ENCODE peak calls at places on chromosomes 12 and 14, in four cellular contexts. One of them, this sample, is unnamed.

GRCh38 chr14:60396718-60397343 is 89.0 kb downstream of the C14orf39 start:
- DNase-seq in transverse colon: no peak
- DNase-seq in breast epithelium: no peak
- DNase-seq in HepG2: no peak
- DNase-seq in this sample: no peak

GRCh38 chr12:93805736-93806141 is 128.6 kb downstream of the CRADD start:
- DNase-seq in HepG2: no peak
- DNase-seq in transverse colon: no peak
- DNase-seq in breast epithelium: no peak
- DNase-seq in this sample: no peak

GRCh38 chr14:79732911-79733310 is 478.4 kb downstream of the DIO2 start:
- DNase-seq in HepG2: no peak
- DNase-seq in breast epithelium: no peak
- DNase-seq in transverse colon: no peak
- DNase-seq in this sample: no peak

GRCh38 chr12:19030603-19031002 is 98.9 kb upstream of the PLEKHA5 start:
- DNase-seq in HepG2: no peak
- DNase-seq in breast epithelium: no peak
- DNase-seq in transverse colon: no peak
- DNase-seq in this sample: no peak

GRCh38 chr14:61365667-61366194 is 44.4 kb downstream of the PRKCH start:
- DNase-seq in breast epithelium: no peak
- DNase-seq in HepG2: no peak
- DNase-seq in transverse colon: no peak
- DNase-seq in this sample: no peak

GRCh38 chr12:131074221-131075083 is 120.7 kb downstream of the ADGRD1 start:
- DNase-seq in HepG2: no peak
- DNase-seq in breast epithelium: no peak
- DNase-seq in transverse colon: no peak
- DNase-seq in this sample: peak

GRCh38 chr14:90721619-90722305 is 94.5 kb downstream of the TTC7B start:
- DNase-seq in breast epithelium: no peak
- DNase-seq in HepG2: no peak
- DNase-seq in transverse colon: no peak
- DNase-seq in this sample: no peak

GRCh38 chr12:47586952-47587669 is 118.7 kb downstream of the RPAP3 start:
- DNase-seq in HepG2: no peak
- DNase-seq in transverse colon: no peak
- DNase-seq in breast epithelium: no peak
- DNase-seq in this sample: peak

GRCh38 chr12:130137141-130138018 is 24.9 kb upstream of the FZD10 start:
- DNase-seq in breast epithelium: no peak
- DNase-seq in transverse colon: no peak
- DNase-seq in HepG2: no peak
- DNase-seq in this sample: no peak

GRCh38 chr14:93102141-93102540 is 13.6 kb downstream of the ITPK1 start:
- DNase-seq in HepG2: no peak
- DNase-seq in transverse colon: no peak
- DNase-seq in breast epithelium: no peak
- DNase-seq in this sample: no peak

GRCh38 chr12:49325606-49326005 is 2.6 kb downstream of the TROAP start:
- DNase-seq in HepG2: no peak
- DNase-seq in breast epithelium: peak
- DNase-seq in transverse colon: no peak
- DNase-seq in this sample: peak

GRCh38 chr14:63435838-63436237 is 107.3 kb downstream of the PPP2R5E start:
- DNase-seq in breast epithelium: no peak
- DNase-seq in transverse colon: peak
- DNase-seq in HepG2: peak
- DNase-seq in this sample: peak

GRCh38 chr12:67088401-67089118 is 180.6 kb upstream of the CAND1 start:
- DNase-seq in breast epithelium: no peak
- DNase-seq in transverse colon: no peak
- DNase-seq in HepG2: peak
- DNase-seq in this sample: no peak

GRCh38 chr12:98699568-98699967 is 54.5 kb downstream of the APAF1 start:
- DNase-seq in transverse colon: no peak
- DNase-seq in breast epithelium: no peak
- DNase-seq in HepG2: no peak
- DNase-seq in this sample: no peak

GRCh38 chr12:62724947-62725447 is 210.0 kb downstream of the PPM1H start:
- DNase-seq in transverse colon: peak
- DNase-seq in HepG2: peak
- DNase-seq in breast epithelium: no peak
- DNase-seq in this sample: no peak

GRCh38 chr14:101683365-101683764 is 78.1 kb upstream of the PPP2R5C start:
- DNase-seq in breast epithelium: no peak
- DNase-seq in HepG2: no peak
- DNase-seq in transverse colon: no peak
- DNase-seq in this sample: no peak

GRCh38 chr12:26773313-26774104 is 59.5 kb downstream of the ITPR2 start:
- DNase-seq in HepG2: no peak
- DNase-seq in transverse colon: no peak
- DNase-seq in breast epithelium: no peak
- DNase-seq in this sample: no peak

GRCh38 chr14:80549141-80549540 is 337.8 kb upstream of the DIO2 start:
- DNase-seq in HepG2: no peak
- DNase-seq in breast epithelium: no peak
- DNase-seq in transverse colon: no peak
- DNase-seq in this sample: no peak

GRCh38 chr12:5803532-5803931 is 141.5 kb downstream of the ANO2 start:
- DNase-seq in HepG2: no peak
- DNase-seq in transverse colon: no peak
- DNase-seq in breast epithelium: no peak
- DNase-seq in this sample: no peak

GRCh38 chr14:101738921-101739320 is 22.6 kb upstream of the PPP2R5C start:
- DNase-seq in transverse colon: no peak
- DNase-seq in breast epithelium: no peak
- DNase-seq in HepG2: no peak
- DNase-seq in this sample: no peak

GRCh38 chr12:68310370-68310769 is 21.8 kb downstream of the MDM1 start:
- DNase-seq in HepG2: no peak
- DNase-seq in transverse colon: no peak
- DNase-seq in breast epithelium: no peak
- DNase-seq in this sample: no peak

GRCh38 chr14:45743884-45744283 is 490.9 kb upstream of the MIS18BP1 start:
- DNase-seq in transverse colon: no peak
- DNase-seq in HepG2: no peak
- DNase-seq in breast epithelium: no peak
- DNase-seq in this sample: no peak

GRCh38 chr12:127822743-127823433 is 444.1 kb upstream of the TMEM132C start:
- DNase-seq in breast epithelium: no peak
- DNase-seq in transverse colon: no peak
- DNase-seq in HepG2: no peak
- DNase-seq in this sample: no peak
- H3K27ac ChIP-seq in breast epithelium: peak
- H3K27ac ChIP-seq in transverse colon: no peak
- H3K27ac ChIP-seq in HepG2: no peak
- H3K27ac ChIP-seq in this sample: peak

GRCh38 chr12:100141666-100141997 is 1.0 kb downstream of the BLTP3B start:
- DNase-seq in transverse colon: no peak
- DNase-seq in HepG2: no peak
- DNase-seq in breast epithelium: no peak
- DNase-seq in this sample: peak

GRCh38 chr12:100138048-100138907 is 4.4 kb downstream of the BLTP3B start:
- DNase-seq in breast epithelium: no peak
- DNase-seq in transverse colon: no peak
- DNase-seq in HepG2: no peak
- DNase-seq in this sample: no peak

GRCh38 chr12:100145643-100146042 is 3.0 kb upstream of the BLTP3B start:
- DNase-seq in HepG2: peak
- DNase-seq in transverse colon: no peak
- DNase-seq in breast epithelium: no peak
- DNase-seq in this sample: peak

GRCh38 chr12:100142851-100143559 is at the start of gene BLTP3B:
- DNase-seq in transverse colon: peak
- DNase-seq in HepG2: peak
- DNase-seq in breast epithelium: peak
- DNase-seq in this sample: peak

GRCh38 chr12:100141998-100142850 is 450 bp downstream of the BLTP3B start:
- DNase-seq in transverse colon: peak
- DNase-seq in breast epithelium: peak
- DNase-seq in HepG2: peak
- DNase-seq in this sample: peak
- TF ChIP-seq POLR2A in transverse colon: peak
- TF ChIP-seq POLR2A in breast epithelium: peak
- TF ChIP-seq POLR2A in HepG2: peak
- TF ChIP-seq POLR2A in this sample: peak

DNA sequence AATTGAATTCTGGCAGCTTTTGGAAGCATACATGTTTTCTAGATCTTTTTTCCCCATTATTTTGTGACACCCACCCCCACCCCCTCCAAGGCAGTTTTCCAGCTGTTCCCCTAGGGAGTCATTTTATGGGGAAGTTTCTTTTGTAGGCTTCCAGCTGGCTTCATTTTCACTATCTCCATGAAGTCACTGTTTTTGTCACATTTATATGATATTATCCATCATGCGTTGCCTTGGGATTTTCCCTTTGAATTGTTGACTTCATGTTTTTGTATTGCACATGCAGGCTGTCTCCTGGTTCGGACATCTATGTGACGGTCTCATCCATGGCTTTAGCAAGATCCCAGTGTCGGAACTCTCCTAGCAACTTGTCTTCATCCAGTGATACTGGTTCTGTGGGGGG is 233.5 kb upstream of the RGS6 start:
- DNase-seq in breast epithelium: no peak
- DNase-seq in transverse colon: no peak
- DNase-seq in HepG2: no peak
- DNase-seq in this sample: no peak
- TF ChIP-seq POLR2AphosphoS5 in breast epithelium: no peak
- TF ChIP-seq POLR2AphosphoS5 in transverse colon: no peak
- TF ChIP-seq POLR2AphosphoS5 in HepG2: no peak
- TF ChIP-seq POLR2AphosphoS5 in this sample: peak

GRCh38 chr14:75297417-75298040 is 18.9 kb downstream of the FOS start:
- DNase-seq in breast epithelium: no peak
- DNase-seq in HepG2: no peak
- DNase-seq in transverse colon: no peak
- DNase-seq in this sample: peak
- H3K27ac ChIP-seq in breast epithelium: peak
- H3K27ac ChIP-seq in HepG2: no peak
- H3K27ac ChIP-seq in transverse colon: peak
- H3K27ac ChIP-seq in this sample: no peak

GRCh38 chr12:92139634-92140555 is 5.8 kb downstream of the BTG1 start:
- DNase-seq in breast epithelium: no peak
- DNase-seq in transverse colon: no peak
- DNase-seq in HepG2: no peak
- DNase-seq in this sample: no peak
- TF ChIP-seq POLR2A in breast epithelium: no peak
- TF ChIP-seq POLR2A in transverse colon: no peak
- TF ChIP-seq POLR2A in HepG2: no peak
- TF ChIP-seq POLR2A in this sample: no peak

GRCh38 chr12:11696084-11696483 is 46.6 kb downstream of the ETV6 start:
- DNase-seq in HepG2: no peak
- DNase-seq in breast epithelium: no peak
- DNase-seq in transverse colon: no peak
- DNase-seq in this sample: no peak

GRCh38 chr12:11695321-11695720 is 45.8 kb downstream of the ETV6 start:
- DNase-seq in transverse colon: no peak
- DNase-seq in HepG2: no peak
- DNase-seq in breast epithelium: no peak
- DNase-seq in this sample: peak

GRCh38 chr12:11693068-11693467 is 43.6 kb downstream of the ETV6 start:
- DNase-seq in HepG2: no peak
- DNase-seq in transverse colon: no peak
- DNase-seq in breast epithelium: no peak
- DNase-seq in this sample: no peak

GRCh38 chr12:11693626-11694025 is 44.2 kb downstream of the ETV6 start:
- DNase-seq in transverse colon: no peak
- DNase-seq in HepG2: no peak
- DNase-seq in breast epithelium: no peak
- DNase-seq in this sample: no peak

DNA sequence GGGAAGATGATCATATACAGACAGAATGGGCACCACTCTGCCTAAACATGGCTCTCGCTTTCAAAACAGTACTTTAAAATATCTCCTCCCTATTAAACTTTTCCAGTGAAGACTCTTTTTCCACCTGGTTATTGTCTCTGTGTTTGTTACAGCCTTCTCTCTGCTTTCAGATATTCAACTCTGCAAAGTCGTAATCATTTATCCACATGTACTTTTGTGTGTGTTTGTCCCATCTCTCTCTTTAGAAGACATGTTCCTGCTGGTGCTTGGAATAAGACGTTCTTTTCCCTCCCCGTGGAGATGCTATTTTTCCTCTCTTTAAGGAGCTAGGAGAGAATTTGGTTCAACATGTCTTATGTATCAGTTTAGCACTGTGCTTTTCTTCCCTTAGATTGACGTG is 45.1 kb downstream of the ETV6 start:
- DNase-seq in transverse colon: no peak
- DNase-seq in HepG2: no peak
- DNase-seq in breast epithelium: no peak
- DNase-seq in this sample: no peak
- TF ChIP-seq POLR2AphosphoS5 in transverse colon: peak
- TF ChIP-seq POLR2AphosphoS5 in HepG2: no peak
- TF ChIP-seq POLR2AphosphoS5 in breast epithelium: no peak
- TF ChIP-seq POLR2AphosphoS5 in this sample: peak

DNA sequence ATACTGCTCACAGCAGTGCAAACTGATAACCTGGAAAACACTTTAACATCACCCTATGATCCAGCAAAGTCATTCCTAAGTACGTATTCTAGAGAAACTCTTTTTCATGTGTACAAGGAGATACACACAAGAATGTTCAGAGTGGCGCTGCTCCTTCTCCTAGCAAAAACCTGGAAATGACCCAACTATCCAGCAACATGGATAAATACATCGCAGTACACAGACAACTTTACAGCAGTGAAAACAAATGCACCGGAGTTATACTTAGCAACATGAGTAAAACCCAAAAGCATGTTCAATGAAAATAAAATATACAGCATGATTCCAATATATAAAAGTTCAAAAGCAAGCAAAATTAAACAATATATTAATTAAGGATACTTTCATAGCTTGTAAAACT is 18.7 kb downstream of the SART3 start:
- DNase-seq in transverse colon: no peak
- DNase-seq in breast epithelium: no peak
- DNase-seq in HepG2: no peak
- DNase-seq in this sample: no peak
- H3K27ac ChIP-seq in transverse colon: no peak
- H3K27ac ChIP-seq in breast epithelium: no peak
- H3K27ac ChIP-seq in HepG2: no peak
- H3K27ac ChIP-seq in this sample: no peak